ENCODE peak calls at places on chromosomes 11 and 22, in six cellular contexts. R, T, J, C, A and E are unnamed samples. For H3K4me1, the result is how much of the 10 kb centered on the place peaks cover.

GRCh38 chr11:121550247-121551132 is 97.7 kb upstream of the SORL1-AS1 start:
- DNase-seq in R (no peak), T (peak), J (no peak), C (no peak), A (no peak), E (no peak)

GRCh38 chr11:123033895-123034294 is 28.0 kb downstream of the HSPA8 start:
- DNase-seq in R (no peak), T (no peak), J (no peak), C (no peak), A (no peak), E (no peak)

GRCh38 chr22:48541401-48542098 is 1286.1 kb downstream of the BRD1 start:
- DNase-seq in R (no peak), T (no peak), J (no peak), C (no peak), A (no peak), E (no peak)

GRCh38 chr22:46072981-46073682 is 77.2 kb upstream of the PPARA start:
- DNase-seq in R (peak), T (no peak), J (peak), C (no peak), A (no peak), E (peak)

GRCh38 chr11:61141601-61142028 is 19.6 kb downstream of the VPS37C start:
- DNase-seq in R (peak), T (no peak), J (no peak), C (no peak), A (no peak), E (peak)

GRCh38 chr22:36144886-36145541 is 15.5 kb downstream of the APOL3 start:
- DNase-seq in R (peak), T (peak), J (peak), C (peak), A (peak), E (peak)

GRCh38 chr11:96173424-96173823 is 169.6 kb downstream of the MAML2 start:
- DNase-seq in R (no peak), T (no peak), J (no peak), C (no peak), A (no peak), E (no peak)

GRCh38 chr11:117932426-117932825 is 3.2 kb upstream of the TMPRSS13 start:
- DNase-seq in R (no peak), T (no peak), J (peak), C (no peak), A (no peak), E (peak)

GRCh38 chr22:26770624-26771023 is 113.2 kb downstream of the MIAT start:
- DNase-seq in R (no peak), T (peak), J (no peak), C (no peak), A (peak), E (no peak)

GRCh38 chr11:78499971-78500370 is 74.7 kb downstream of the NARS2 start:
- DNase-seq in R (no peak), T (peak), J (no peak), C (no peak), A (no peak), E (no peak)

GRCh38 chr11:118892964-118893363 is 9.3 kb downstream of the CXCR5 start:
- DNase-seq in R (no peak), T (no peak), J (no peak), C (no peak), A (no peak), E (peak)

GRCh38 chr11:117839234-117839882 is 14.8 kb upstream of the FXYD2 start:
- DNase-seq in R (peak), T (no peak), J (no peak), C (no peak), A (no peak), E (no peak)

GRCh38 chr22:38214248-38215056 is 12.7 kb downstream of the MAFF start:
- DNase-seq in R (peak), T (peak), J (peak), C (peak), A (peak), E (peak)

GRCh38 chr11:120182790-120183491 is 27.9 kb upstream of the OAF start:
- DNase-seq in R (peak), T (no peak), J (no peak), C (no peak), A (no peak), E (peak)

GRCh38 chr11:9787260-9787659 is 123.4 kb downstream of the SWAP70 start:
- DNase-seq in R (no peak), T (no peak), J (no peak), C (no peak), A (no peak), E (no peak)

GRCh38 chr11:73386026-73386425 is 9.8 kb downstream of the RELT start:
- DNase-seq in R (no peak), T (no peak), J (peak), C (no peak), A (no peak), E (peak)

GRCh38 chr11:115008774-115009173 is 330.4 kb downstream of the NXPE2 start:
- DNase-seq in R (no peak), T (no peak), J (no peak), C (no peak), A (no peak), E (no peak)

GRCh38 chr11:2200536-2200935 is 28.9 kb upstream of the TH start:
- DNase-seq in R (peak), T (no peak), J (peak), C (no peak), A (no peak), E (peak)

GRCh38 chr11:65391007-65391406 is 4.6 kb downstream of the FRMD8 start:
- DNase-seq in R (no peak), T (peak), J (no peak), C (no peak), A (peak), E (no peak)

GRCh38 chr11:82988936-82989627 is 82.6 kb downstream of the RAB30 start:
- DNase-seq in R (no peak), T (peak), J (no peak), C (no peak), A (peak), E (no peak)

GRCh38 chr11:108872781-108873291 is 208.0 kb downstream of the DDX10 start:
- DNase-seq in R (no peak), T (peak), J (no peak), C (no peak), A (no peak), E (no peak)

GRCh38 chr11:114846040-114846791 is 167.9 kb downstream of the NXPE2 start:
- DNase-seq in R (no peak), T (no peak), J (no peak), C (no peak), A (peak), E (no peak)

GRCh38 chr11:118714816-118715215 is 35.4 kb upstream of the TREH start:
- DNase-seq in R (no peak), T (no peak), J (no peak), C (no peak), A (no peak), E (no peak)

GRCh38 chr11:9838229-9838628 is 174.4 kb downstream of the SWAP70 start:
- DNase-seq in R (no peak), T (no peak), J (no peak), C (no peak), A (peak), E (no peak)

GRCh38 chr11:2298795-2299747 is 2.6 kb downstream of the C11orf21 start:
- DNase-seq in R (peak), T (no peak), J (peak), C (peak), A (no peak), E (peak)

GRCh38 chr22:41989246-41989645 is 9.3 kb upstream of the WBP2NL start:
- DNase-seq in R (no peak), T (no peak), J (no peak), C (no peak), A (no peak), E (peak)

DNA sequence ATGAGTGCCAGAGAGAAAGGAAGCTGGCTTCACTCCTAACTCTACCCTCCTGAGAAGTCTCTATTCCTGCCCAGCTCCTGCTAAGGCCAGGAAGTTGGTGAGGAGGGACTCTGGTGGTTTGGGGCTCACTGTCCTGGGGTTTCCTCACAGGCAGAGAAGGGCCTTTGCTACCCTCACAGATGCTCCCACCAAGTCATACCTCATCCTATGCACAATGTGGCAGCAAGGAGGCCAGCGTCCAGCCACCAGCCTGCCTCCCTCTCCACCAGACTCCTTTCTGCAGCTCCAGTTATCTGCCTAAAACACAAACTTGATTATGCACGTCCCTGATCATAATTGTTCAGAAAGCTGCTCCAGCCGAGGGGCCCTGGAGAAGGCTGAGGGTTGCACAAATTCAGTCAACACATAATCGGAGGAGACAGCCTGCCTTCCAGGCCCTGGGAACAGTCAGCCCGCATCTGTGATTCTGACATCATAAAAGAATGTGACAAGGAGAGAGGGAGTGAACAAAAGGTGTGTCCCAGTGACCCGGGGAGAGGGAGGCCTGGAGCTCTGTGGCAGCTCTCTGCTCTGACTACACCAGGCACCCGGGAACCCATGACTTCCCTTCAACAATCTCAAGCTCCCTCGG is 28.8 kb downstream of the DKK3 start:
- DNase-seq in R (no peak), T (peak), J (no peak), C (no peak), A (peak), E (no peak)
- H3K4me1 ChIP-seq in R (under half), T (half or more), J (half or more), C (under half), A (half or more), E (half or more)

GRCh38 chr11:102186836-102187235 is 76.6 kb downstream of the YAP1 start:
- DNase-seq in R (no peak), T (no peak), J (no peak), C (peak), A (no peak), E (no peak)
- H3K4me1 ChIP-seq in R (under half), T (under half), J (under half), C (under half), A (under half), E (under half)

DNA sequence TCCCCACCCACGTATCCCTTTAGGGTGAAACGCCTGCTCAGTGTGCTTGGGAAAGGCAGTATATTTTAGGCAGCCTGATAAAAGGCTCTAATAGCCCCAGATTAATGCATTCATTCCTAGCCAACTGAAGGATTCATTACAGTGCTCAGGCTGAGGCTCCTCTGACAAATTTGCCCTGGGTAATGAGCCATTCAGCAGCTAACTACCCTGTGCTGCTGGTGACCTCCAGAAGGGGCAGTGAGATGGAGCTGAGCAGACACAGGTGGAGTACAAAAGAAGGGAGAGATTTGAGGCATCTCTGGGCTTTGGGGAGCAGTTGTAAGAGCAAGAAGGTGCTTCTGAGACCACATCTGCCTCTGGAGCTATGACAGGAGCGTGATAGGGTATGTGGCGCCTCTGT is 817.0 kb downstream of the NTM start:
- DNase-seq in R (no peak), T (no peak), J (no peak), C (no peak), A (no peak), E (no peak)
- H3K4me1 ChIP-seq in R (under half), T (under half), J (under half), C (under half), A (under half), E (under half)

GRCh38 chr22:49965291-49966040 is 4.9 kb downstream of the PIM3 start:
- DNase-seq in R (peak), T (no peak), J (peak), C (no peak), A (no peak), E (peak)
- H3K4me1 ChIP-seq in R (under half), T (under half), J (half or more), C (under half), A (under half), E (half or more)

GRCh38 chr22:24153353-24153752 is 27.9 kb upstream of the SUSD2 start:
- DNase-seq in R (no peak), T (peak), J (no peak), C (no peak), A (no peak), E (peak)
- H3K4me1 ChIP-seq in R (under half), T (under half), J (half or more), C (under half), A (under half), E (under half)

DNA sequence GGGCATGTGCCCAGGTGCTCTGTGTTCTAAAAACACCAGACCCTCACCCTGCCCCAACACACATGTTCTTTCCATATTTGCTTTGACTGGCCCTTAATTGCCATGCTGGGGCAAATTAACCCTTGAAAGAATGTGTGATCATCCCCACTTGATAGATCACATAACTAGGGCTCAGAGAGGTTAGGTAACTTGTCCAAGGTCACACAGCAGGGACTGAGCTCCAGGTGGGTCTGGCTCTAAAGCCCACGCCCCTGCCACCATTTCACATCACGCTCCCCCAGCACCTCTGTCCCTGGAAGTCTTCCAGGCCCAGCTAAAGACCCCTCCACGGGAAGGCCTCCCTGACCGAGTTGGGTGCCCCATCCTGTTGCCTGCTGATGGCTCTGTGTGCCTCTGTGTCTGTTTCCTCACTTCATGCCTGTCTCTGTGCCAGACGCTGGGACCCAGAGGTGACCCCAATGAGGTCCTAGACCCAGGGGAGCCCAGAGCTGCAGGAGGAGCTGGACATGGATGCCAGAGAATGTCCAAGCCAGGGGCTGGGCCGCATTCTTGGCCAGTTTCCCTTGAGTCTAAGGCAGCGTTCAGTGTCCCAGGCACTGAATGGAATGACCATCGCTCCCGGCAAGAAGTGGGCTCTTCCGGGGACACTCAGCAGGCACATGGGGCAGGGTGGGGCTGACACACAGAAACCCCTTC is 79.7 kb downstream of the MYO7A start:
- DNase-seq in R (no peak), T (no peak), J (no peak), C (no peak), A (no peak), E (peak)
- H3K4me1 ChIP-seq in R (under half), T (under half), J (under half), C (under half), A (under half), E (under half)

DNA sequence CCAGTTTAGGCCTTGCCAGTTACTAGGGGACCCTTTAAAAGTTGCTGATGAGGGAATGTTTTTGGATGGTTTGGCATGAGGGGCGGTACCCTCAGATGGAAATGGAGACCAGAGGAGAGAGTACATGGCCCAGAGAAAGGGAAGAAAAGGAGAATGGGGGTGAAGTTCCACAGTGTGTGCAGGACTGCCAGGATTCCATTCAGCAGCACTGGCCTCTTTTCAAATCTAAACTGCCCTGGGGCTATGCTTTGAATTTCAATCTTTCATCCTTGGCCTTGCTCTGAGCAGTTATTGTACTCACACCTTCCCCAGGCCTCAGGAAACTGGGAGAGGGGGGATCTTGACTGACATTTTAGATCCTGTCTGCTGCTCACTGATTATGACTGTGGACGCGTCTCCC is 3.0 kb downstream of the SLC3A2 start:
- DNase-seq in R (no peak), T (no peak), J (no peak), C (no peak), A (no peak), E (no peak)
- H3K4me1 ChIP-seq in R (under half), T (under half), J (half or more), C (under half), A (under half), E (under half)